ENCODE peak calls at places on chromosomes 6 and 20, in four cellular contexts. One of them, this sample, is unnamed. For H3K27me3 and H3K4me1, the result is how much of the 10 kb centered on the place peaks cover.

GRCh38 chr20:1934162-1934561 is 39.0 kb downstream of the SIRPA start:
- DNase-seq in fibroblast of lung: peak
- DNase-seq in K562: no peak
- DNase-seq in upper lobe of right lung: no peak
- DNase-seq in this sample: peak

GRCh38 chr6:9086331-9086730 is 651.0 kb upstream of the SLC35B3 start:
- DNase-seq in K562: no peak
- DNase-seq in fibroblast of lung: no peak
- DNase-seq in upper lobe of right lung: no peak
- DNase-seq in this sample: no peak

GRCh38 chr6:42993445-42993844 is 9.1 kb downstream of the PPP2R5D start:
- DNase-seq in K562: no peak
- DNase-seq in fibroblast of lung: no peak
- DNase-seq in upper lobe of right lung: no peak
- DNase-seq in this sample: no peak

GRCh38 chr6:75372884-75373283 is 88.3 kb upstream of the TMEM30A start:
- DNase-seq in K562: no peak
- DNase-seq in fibroblast of lung: no peak
- DNase-seq in upper lobe of right lung: no peak
- DNase-seq in this sample: no peak

GRCh38 chr6:166419268-166419667 is 36.5 kb upstream of the MPC1 start:
- DNase-seq in upper lobe of right lung: peak
- DNase-seq in fibroblast of lung: peak
- DNase-seq in K562: no peak
- DNase-seq in this sample: no peak

GRCh38 chr6:69231983-69232382 is 564.8 kb downstream of the LMBRD1 start:
- DNase-seq in upper lobe of right lung: no peak
- DNase-seq in fibroblast of lung: no peak
- DNase-seq in K562: no peak
- DNase-seq in this sample: no peak

GRCh38 chr6:146028250-146028789 is 542 bp upstream of the GRM1 start:
- DNase-seq in fibroblast of lung: peak
- DNase-seq in upper lobe of right lung: peak
- DNase-seq in K562: peak
- DNase-seq in this sample: peak

GRCh38 chr6:20242397-20242796 is 30.1 kb upstream of the MBOAT1 start:
- DNase-seq in K562: no peak
- DNase-seq in fibroblast of lung: no peak
- DNase-seq in upper lobe of right lung: no peak
- DNase-seq in this sample: no peak

GRCh38 chr6:93344436-93344835 is 74.9 kb downstream of the EPHA7 start:
- DNase-seq in K562: no peak
- DNase-seq in fibroblast of lung: no peak
- DNase-seq in upper lobe of right lung: no peak
- DNase-seq in this sample: no peak

GRCh38 chr6:141483561-141484061 is 649.1 kb upstream of the GJE1 start:
- DNase-seq in K562: no peak
- DNase-seq in fibroblast of lung: peak
- DNase-seq in upper lobe of right lung: no peak
- DNase-seq in this sample: peak

GRCh38 chr6:46367365-46367764 is 123.9 kb downstream of the RCAN2 start:
- DNase-seq in K562: no peak
- DNase-seq in fibroblast of lung: no peak
- DNase-seq in upper lobe of right lung: no peak
- DNase-seq in this sample: no peak

GRCh38 chr6:168376811-168377480 is 57.4 kb upstream of the DACT2 start:
- DNase-seq in upper lobe of right lung: no peak
- DNase-seq in K562: no peak
- DNase-seq in fibroblast of lung: no peak
- DNase-seq in this sample: no peak

GRCh38 chr20:41734506-41734945 is 116.3 kb upstream of the CHD6 start:
- DNase-seq in K562: peak
- DNase-seq in fibroblast of lung: peak
- DNase-seq in upper lobe of right lung: no peak
- DNase-seq in this sample: peak

GRCh38 chr6:41228616-41229015 is 467 bp downstream of the TREML4 start:
- DNase-seq in K562: no peak
- DNase-seq in upper lobe of right lung: no peak
- DNase-seq in fibroblast of lung: no peak
- DNase-seq in this sample: peak

GRCh38 chr20:58229198-58229802 is 847 bp upstream of the ANKRD60 start:
- DNase-seq in K562: no peak
- DNase-seq in upper lobe of right lung: no peak
- DNase-seq in fibroblast of lung: peak
- DNase-seq in this sample: no peak

GRCh38 chr6:72522735-72523141 is 99.1 kb upstream of the KCNQ5 start:
- DNase-seq in fibroblast of lung: no peak
- DNase-seq in upper lobe of right lung: no peak
- DNase-seq in K562: peak
- DNase-seq in this sample: no peak

GRCh38 chr6:30007132-30007764 is 53.8 kb upstream of the POLR1H start:
- DNase-seq in K562: no peak
- DNase-seq in fibroblast of lung: no peak
- DNase-seq in upper lobe of right lung: peak
- DNase-seq in this sample: peak

GRCh38 chr6:17964633-17965032 is 22.8 kb downstream of the KIF13A start:
- DNase-seq in fibroblast of lung: peak
- DNase-seq in upper lobe of right lung: no peak
- DNase-seq in K562: no peak
- DNase-seq in this sample: no peak

GRCh38 chr20:49091104-49091503 is 45.0 kb downstream of the CSE1L start:
- DNase-seq in upper lobe of right lung: no peak
- DNase-seq in fibroblast of lung: no peak
- DNase-seq in K562: no peak
- DNase-seq in this sample: no peak

GRCh38 chr6:163579111-163579879 is 164.8 kb downstream of the QKI start:
- DNase-seq in fibroblast of lung: peak
- DNase-seq in upper lobe of right lung: peak
- DNase-seq in K562: peak
- DNase-seq in this sample: no peak

GRCh38 chr20:14848806-14849205 is 511.4 kb upstream of the FLRT3 start:
- DNase-seq in fibroblast of lung: peak
- DNase-seq in upper lobe of right lung: no peak
- DNase-seq in K562: no peak
- DNase-seq in this sample: no peak

GRCh38 chr6:108947114-108947854 is 99.1 kb downstream of the ARMC2 start:
- DNase-seq in fibroblast of lung: peak
- DNase-seq in upper lobe of right lung: no peak
- DNase-seq in K562: no peak
- DNase-seq in this sample: peak

GRCh38 chr20:61765871-61766654 is 299.6 kb downstream of the TAF4 start:
- DNase-seq in upper lobe of right lung: no peak
- DNase-seq in fibroblast of lung: no peak
- DNase-seq in K562: peak
- DNase-seq in this sample: no peak

GRCh38 chr20:61764471-61765020 is 301.1 kb downstream of the TAF4 start:
- DNase-seq in fibroblast of lung: no peak
- DNase-seq in upper lobe of right lung: no peak
- DNase-seq in K562: no peak
- DNase-seq in this sample: no peak

GRCh38 chr20:61766921-61767610 is 298.6 kb downstream of the TAF4 start:
- DNase-seq in fibroblast of lung: no peak
- DNase-seq in K562: no peak
- DNase-seq in upper lobe of right lung: no peak
- DNase-seq in this sample: no peak

GRCh38 chr20:61763740-61764400 is 301.8 kb downstream of the TAF4 start:
- DNase-seq in K562: no peak
- DNase-seq in fibroblast of lung: no peak
- DNase-seq in upper lobe of right lung: no peak
- DNase-seq in this sample: no peak

GRCh38 chr20:61765081-61765870 is 300.4 kb downstream of the TAF4 start:
- DNase-seq in K562: no peak
- DNase-seq in fibroblast of lung: no peak
- DNase-seq in upper lobe of right lung: no peak
- DNase-seq in this sample: no peak
- H3K27me3 ChIP-seq in K562: half or more
- H3K27me3 ChIP-seq in fibroblast of lung: under half
- H3K27me3 ChIP-seq in upper lobe of right lung: under half
- H3K27me3 ChIP-seq in this sample: under half

GRCh38 chr20:44199877-44200276 is 10.7 kb downstream of the OSER1 start:
- DNase-seq in fibroblast of lung: no peak
- DNase-seq in upper lobe of right lung: no peak
- DNase-seq in K562: no peak
- DNase-seq in this sample: no peak
- H3K4me1 ChIP-seq in fibroblast of lung: under half
- H3K4me1 ChIP-seq in upper lobe of right lung: under half
- H3K4me1 ChIP-seq in K562: under half
- H3K4me1 ChIP-seq in this sample: under half

DNA sequence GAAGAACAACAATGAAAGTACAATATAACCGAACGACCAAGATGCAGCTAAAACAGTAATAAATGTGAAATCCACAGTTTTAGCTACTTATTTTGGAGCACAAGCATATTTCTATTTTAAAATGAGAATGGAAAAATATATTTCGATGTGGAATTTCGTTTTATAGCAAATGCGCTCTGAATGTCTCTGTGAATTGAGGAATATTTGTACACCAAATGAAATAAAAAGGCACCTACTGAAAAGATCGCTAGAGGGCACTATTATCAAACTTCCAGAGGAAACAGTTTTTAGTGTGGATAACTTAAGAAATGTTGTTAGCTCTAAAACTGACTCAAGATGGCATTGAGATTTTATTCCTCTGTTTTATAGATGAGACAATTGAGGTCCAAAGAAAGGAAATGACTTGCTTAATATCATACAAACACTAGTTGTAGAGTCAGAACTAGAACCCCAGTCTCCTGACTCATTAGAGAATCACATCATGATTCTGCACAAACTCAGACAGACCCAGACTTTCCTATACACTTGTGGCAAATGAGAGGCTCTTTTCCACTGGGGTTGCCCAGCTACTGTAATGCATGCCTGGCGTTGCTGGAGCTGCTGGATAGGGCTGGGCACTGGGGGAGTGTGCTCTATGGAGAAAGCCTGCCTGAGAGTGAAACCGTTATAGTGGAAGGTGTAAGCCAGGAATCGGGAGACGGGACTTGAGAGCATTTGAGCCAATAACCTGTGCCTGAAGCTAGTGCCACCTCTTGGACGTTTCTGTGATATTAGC is 51.9 kb downstream of the GCLC start:
- DNase-seq in K562: peak
- DNase-seq in upper lobe of right lung: no peak
- DNase-seq in fibroblast of lung: peak
- DNase-seq in this sample: peak
- H3K4me3 ChIP-seq in K562: no peak
- H3K4me3 ChIP-seq in upper lobe of right lung: no peak
- H3K4me3 ChIP-seq in fibroblast of lung: peak
- H3K4me3 ChIP-seq in this sample: peak

GRCh38 chr6:24430086-24430485 is 27.4 kb downstream of the MRS2 start:
- DNase-seq in upper lobe of right lung: no peak
- DNase-seq in fibroblast of lung: no peak
- DNase-seq in K562: no peak
- DNase-seq in this sample: no peak

GRCh38 chr6:24428615-24429014 is 25.9 kb downstream of the MRS2 start:
- DNase-seq in fibroblast of lung: peak
- DNase-seq in K562: no peak
- DNase-seq in upper lobe of right lung: no peak
- DNase-seq in this sample: peak

GRCh38 chr6:24426729-24427446 is 24.2 kb downstream of the MRS2 start:
- DNase-seq in K562: no peak
- DNase-seq in upper lobe of right lung: no peak
- DNase-seq in fibroblast of lung: no peak
- DNase-seq in this sample: no peak

GRCh38 chr6:24432611-24433010 is 29.9 kb downstream of the MRS2 start:
- DNase-seq in fibroblast of lung: no peak
- DNase-seq in K562: no peak
- DNase-seq in upper lobe of right lung: no peak
- DNase-seq in this sample: no peak

GRCh38 chr6:24431045-24431451 is 28.3 kb downstream of the MRS2 start:
- DNase-seq in upper lobe of right lung: no peak
- DNase-seq in fibroblast of lung: peak
- DNase-seq in K562: peak
- DNase-seq in this sample: peak
- H3K27me3 ChIP-seq in upper lobe of right lung: under half
- H3K27me3 ChIP-seq in fibroblast of lung: under half
- H3K27me3 ChIP-seq in K562: under half
- H3K27me3 ChIP-seq in this sample: under half

GRCh38 chr6:153087436-153087835 is 43.6 kb downstream of the RGS17 start:
- DNase-seq in upper lobe of right lung: no peak
- DNase-seq in fibroblast of lung: no peak
- DNase-seq in K562: no peak
- DNase-seq in this sample: no peak

GRCh38 chr6:153086225-153086990 is 44.7 kb downstream of the RGS17 start:
- DNase-seq in upper lobe of right lung: no peak
- DNase-seq in fibroblast of lung: peak
- DNase-seq in K562: no peak
- DNase-seq in this sample: no peak

GRCh38 chr6:153090241-153090930 is 40.7 kb downstream of the RGS17 start:
- DNase-seq in K562: no peak
- DNase-seq in fibroblast of lung: peak
- DNase-seq in upper lobe of right lung: no peak
- DNase-seq in this sample: peak

GRCh38 chr6:153092082-153093013 is 38.7 kb downstream of the RGS17 start:
- DNase-seq in fibroblast of lung: peak
- DNase-seq in K562: no peak
- DNase-seq in upper lobe of right lung: no peak
- DNase-seq in this sample: peak

DNA sequence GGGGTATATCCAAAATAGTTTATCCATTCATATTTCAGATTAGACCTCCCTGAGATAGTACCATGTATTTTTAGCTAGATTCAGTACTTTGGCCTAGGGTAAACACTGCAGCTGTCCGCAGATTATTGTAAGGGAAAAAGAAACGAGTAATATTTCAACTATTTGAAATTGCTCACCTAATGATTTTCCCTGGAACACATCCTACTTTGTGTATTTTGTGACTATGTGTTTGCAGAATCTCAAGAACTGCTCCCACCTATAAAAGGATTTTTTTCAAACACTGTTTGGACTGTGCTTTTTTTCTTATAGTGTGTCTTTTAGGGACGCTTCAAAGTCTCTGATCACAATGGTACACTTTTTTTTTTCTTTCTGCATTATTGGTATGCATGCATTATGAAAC is 42.3 kb downstream of the RGS17 start:
- DNase-seq in fibroblast of lung: peak
- DNase-seq in upper lobe of right lung: no peak
- DNase-seq in K562: no peak
- DNase-seq in this sample: no peak
- H3K4me1 ChIP-seq in fibroblast of lung: under half
- H3K4me1 ChIP-seq in upper lobe of right lung: under half
- H3K4me1 ChIP-seq in K562: under half
- H3K4me1 ChIP-seq in this sample: under half

DNA sequence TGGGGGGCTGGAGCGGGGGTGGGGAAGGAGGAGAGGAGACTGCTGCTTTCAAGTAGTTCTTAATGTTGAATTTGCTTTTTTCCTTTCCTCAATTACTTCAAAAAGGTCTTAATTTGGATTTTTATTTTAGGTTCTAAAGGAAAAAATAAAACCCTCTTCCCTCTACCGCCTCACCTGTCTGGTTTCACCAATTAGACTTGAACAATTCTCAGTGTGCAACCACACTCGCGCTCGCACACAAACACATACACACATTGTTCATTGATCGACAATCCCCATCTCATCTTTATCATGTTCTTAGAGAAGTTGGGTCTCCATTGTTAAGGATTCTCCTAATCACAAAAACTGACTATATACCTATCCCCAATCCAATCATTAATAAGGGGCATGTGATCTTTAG is 97.3 kb downstream of the HFE start:
- DNase-seq in upper lobe of right lung: no peak
- DNase-seq in K562: no peak
- DNase-seq in fibroblast of lung: no peak
- DNase-seq in this sample: no peak
- H3K4me3 ChIP-seq in upper lobe of right lung: no peak
- H3K4me3 ChIP-seq in K562: no peak
- H3K4me3 ChIP-seq in fibroblast of lung: peak
- H3K4me3 ChIP-seq in this sample: peak